ENCODE peak calls at places on chromosomes 16 and 17, in eight cellular contexts. D is uterus, I is tibial artery, V is cardiac muscle cell, F is mammary epithelial cell, M is spleen, L is RWPE2, K is fibroblast of mammary gland. A is an unnamed sample.

GRCh38 chr17:38510424-38511125 is 82.3 kb downstream of the ARHGAP23 start:
- DNase-seq in K (no peak), L (no peak), I (no peak), V (peak; percentile 50), D (no peak), M (no peak), F (no peak), A (peak; percentile 42)

GRCh38 chr16:54446639-54447038 is 160.1 kb upstream of the IRX3 start:
- DNase-seq in V (peak; percentile 87), D (no peak), M (no peak), L (no peak), K (peak; percentile 95), I (peak; percentile 85), F (peak; percentile 77), A (peak; percentile 87)

GRCh38 chr17:44546711-44547606 is 10.3 kb upstream of the FZD2 start:
- DNase-seq in K (peak; percentile 61), V (peak; percentile 57), M (no peak), F (peak; percentile 47), L (no peak), I (no peak), D (no peak), A (peak; percentile 66)

GRCh38 chr17:18093616-18094408 is 6.1 kb downstream of the DRG2 start:
- DNase-seq in M (no peak), L (no peak), K (peak; percentile 85), D (no peak), I (no peak), V (peak; percentile 87), F (peak; percentile 56), A (peak; percentile 82)

GRCh38 chr16:82011199-82011641 is at the start of gene SDR42E1:
- DNase-seq in K (no peak), V (no peak), F (peak; percentile 76), I (no peak), M (peak; percentile 88), L (peak; percentile 85), D (peak; percentile 26), A (no peak)

GRCh38 chr17:17467720-17468119 is 9.1 kb upstream of the MED9 start:
- DNase-seq in K (peak; percentile 56), L (no peak), V (no peak), F (no peak), D (no peak), I (no peak), M (no peak), A (peak; percentile 7)

GRCh38 chr17:65553646-65554567 is 7.5 kb downstream of the AXIN2 start:
- DNase-seq in D (no peak), I (no peak), V (peak; percentile 32), L (no peak), K (peak; percentile 59), F (no peak), M (no peak), A (no peak)

GRCh38 chr17:65742433-65743312 is 181.2 kb upstream of the AXIN2 start:
- DNase-seq in F (peak; percentile 71), L (no peak), D (no peak), M (no peak), I (no peak), K (peak; percentile 88), V (peak; percentile 62), A (peak; percentile 75)

GRCh38 chr16:80356365-80356764 is 184.4 kb upstream of the DYNLRB2 start:
- DNase-seq in V (no peak), F (no peak), K (no peak), M (no peak), L (no peak), D (no peak), I (no peak), A (no peak)

GRCh38 chr16:56617212-56618085 is 8.1 kb upstream of the MT1E start:
- DNase-seq in F (peak; percentile 54), M (peak; percentile 85), I (peak; percentile 94), D (peak; percentile 75), V (peak; percentile 82), K (peak; percentile 79), L (no peak), A (peak; percentile 78)

GRCh38 chr17:37430051-37430591 is 23.4 kb downstream of the TADA2A start:
- DNase-seq in L (no peak), F (peak; percentile 88), I (no peak), D (no peak), K (peak; percentile 83), V (peak; percentile 27), M (no peak), A (peak; percentile 85)

GRCh38 chr17:44097110-44097810 is 26.2 kb downstream of the HDAC5 start:
- DNase-seq in V (peak; percentile 54), I (no peak), L (no peak), D (no peak), K (peak; percentile 85), F (no peak), M (no peak), A (peak; percentile 45)

GRCh38 chr17:61402073-61402541 is 2.5 kb downstream of the TBX2 start:
- DNase-seq in K (no peak), I (no peak), D (no peak), M (no peak), F (no peak), L (no peak), V (no peak), A (peak; percentile 24)

GRCh38 chr17:34634551-34635160 is 55.3 kb downstream of the TMEM132E start:
- DNase-seq in M (no peak), V (no peak), D (no peak), L (no peak), I (no peak), K (no peak), F (no peak), A (no peak)

GRCh38 chr17:64309021-64309420 is 46.0 kb upstream of the TEX2 start:
- DNase-seq in I (no peak), D (no peak), L (no peak), M (no peak), F (no peak), V (no peak), K (no peak), A (no peak)

GRCh38 chr17:64304512-64304911 is 41.5 kb upstream of the TEX2 start:
- DNase-seq in M (no peak), L (no peak), K (no peak), D (no peak), F (no peak), V (no peak), I (no peak), A (no peak)

GRCh38 chr17:64309710-64310109 is 46.6 kb upstream of the TEX2 start:
- DNase-seq in I (no peak), F (no peak), V (no peak), M (no peak), D (no peak), L (no peak), K (no peak), A (no peak)

DNA sequence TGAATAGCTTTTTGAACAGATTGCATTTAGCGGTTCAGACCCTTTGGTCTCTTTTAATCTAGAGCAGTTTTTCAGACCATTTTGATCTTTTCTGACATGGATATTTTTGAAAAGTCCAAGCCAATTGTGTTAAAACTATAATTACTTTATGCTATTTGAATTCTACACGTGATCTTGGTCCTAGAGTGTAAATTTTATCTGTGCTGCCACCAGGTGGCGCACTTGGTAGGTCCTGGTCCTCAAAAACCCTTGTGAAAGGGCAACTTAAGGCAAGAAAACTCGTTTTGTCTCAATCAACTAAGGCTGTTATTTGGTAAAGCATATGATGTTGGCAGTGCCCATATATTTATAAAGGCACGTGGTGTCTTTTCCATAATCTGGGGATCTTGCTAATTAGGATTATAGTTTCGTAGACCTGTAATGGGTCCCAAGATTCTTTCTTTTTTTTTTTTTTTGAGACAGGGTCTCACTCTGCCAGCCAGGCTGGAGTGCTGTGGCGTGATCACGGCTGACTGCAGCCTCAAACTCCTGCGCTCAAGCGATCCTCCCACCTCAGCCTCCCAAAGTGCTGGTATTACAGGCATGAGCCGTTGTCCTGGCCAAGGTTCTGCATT is 43.9 kb upstream of the TEX2 start:
- DNase-seq in L (no peak), M (peak; percentile 86), I (peak; percentile 76), V (peak; percentile 88), K (peak; percentile 76), D (peak; percentile 58), F (peak; percentile 33), A (peak; percentile 85)
- TF ChIP-seq CTCF in L (peak; percentile 93), M (peak; percentile 73), I (peak; percentile 66), V (peak; percentile 73), K (peak; percentile 82), D (peak; percentile 87), F (peak; percentile 84), A (peak; percentile 66)

DNA sequence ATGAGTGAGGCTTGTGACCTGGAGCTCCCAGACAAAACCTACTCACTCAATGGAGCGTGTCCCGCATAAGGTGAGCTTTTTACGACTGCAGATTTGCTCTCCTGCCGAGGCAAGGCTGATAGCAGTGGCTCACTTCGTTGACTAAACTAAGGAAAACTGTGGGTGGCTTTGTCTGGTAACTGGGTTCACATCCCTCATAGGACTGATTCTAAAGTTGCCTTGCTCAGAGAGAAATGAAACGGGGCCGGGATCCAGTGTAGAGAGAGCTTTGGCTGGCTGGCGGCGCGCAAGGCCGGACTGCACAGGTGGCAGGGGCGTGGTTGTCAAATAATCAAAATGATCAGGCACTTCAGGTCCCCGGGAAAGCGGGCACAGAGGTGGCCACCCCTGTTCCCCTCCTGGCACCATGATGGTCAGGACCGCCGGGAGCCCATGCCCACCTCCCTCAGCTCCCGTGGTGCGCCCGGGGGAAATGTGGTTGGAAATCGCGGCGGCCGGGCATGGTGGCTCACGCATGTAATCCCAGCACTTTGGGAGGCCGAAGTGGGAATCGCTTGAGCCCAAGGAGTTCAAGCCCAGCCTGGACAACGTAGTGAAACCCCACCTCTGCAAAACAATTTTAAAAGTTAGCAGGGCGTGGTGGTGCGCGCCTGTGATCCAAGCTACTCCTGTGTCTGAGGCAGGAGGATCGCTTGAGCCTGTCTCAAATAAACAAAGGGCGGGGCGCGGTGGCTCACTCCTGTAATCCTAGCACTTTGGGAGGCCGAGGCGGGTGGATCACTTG is 26.6 kb upstream of the OR1F1 start:
- DNase-seq in F (no peak), K (no peak), M (peak; percentile 72), I (no peak), L (no peak), V (no peak), D (no peak), A (no peak)
- H3K4me3 ChIP-seq in F (no peak overlapping the region), K (no peak overlapping the region), M (no peak overlapping the region), I (no peak overlapping the region), L (peak overlapping the region; percentile 23), V (no peak overlapping the region), D (no peak overlapping the region), A (no peak overlapping the region)

DNA sequence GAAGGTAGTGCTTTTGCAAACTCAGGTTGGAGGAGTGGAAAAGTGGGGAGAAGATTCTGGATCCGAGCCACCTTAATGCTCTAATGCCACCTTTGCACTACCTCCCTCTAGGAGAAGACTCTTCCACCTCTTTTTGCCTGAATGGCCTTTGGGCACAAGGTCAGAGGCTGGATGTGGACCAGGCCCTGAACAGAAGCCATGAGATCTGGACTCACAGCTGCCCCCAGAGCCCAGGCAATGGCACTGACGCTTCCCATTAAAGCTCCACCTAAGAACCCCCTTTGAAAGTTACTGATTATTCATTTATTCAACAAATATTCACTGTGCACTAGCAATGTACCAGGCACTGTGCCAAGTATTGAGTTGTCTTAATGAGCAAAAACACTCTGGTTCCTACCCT is 3.2 kb downstream of the SHBG start:
- DNase-seq in V (no peak), K (no peak), L (no peak), F (no peak), M (no peak), D (no peak), I (no peak), A (no peak)
- TF ChIP-seq CTCF in V (no peak), K (no peak), L (no peak), F (peak; percentile 6), M (no peak), D (no peak), I (no peak), A (no peak)

DNA sequence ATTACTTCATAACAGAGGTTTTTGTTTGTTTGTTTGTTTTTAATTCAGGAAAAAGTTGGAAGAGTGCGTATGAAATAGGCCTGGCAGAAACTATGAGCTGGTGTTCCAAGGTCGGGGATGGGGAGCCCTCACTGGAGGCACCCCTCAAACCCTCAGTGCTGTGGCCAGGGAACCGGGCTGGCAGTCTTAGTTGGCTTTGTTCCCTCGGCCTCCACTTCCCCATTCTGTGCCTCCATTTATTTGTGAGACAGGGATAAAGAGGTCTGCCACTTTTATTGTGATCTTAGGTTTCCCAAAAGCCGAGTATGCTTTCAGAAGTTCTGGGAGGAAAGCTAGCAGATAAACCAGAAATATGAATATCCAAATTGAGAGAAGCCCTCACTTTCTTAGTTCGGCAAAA is 5.7 kb downstream of the DEXI start:
- DNase-seq in I (no peak), V (no peak), F (no peak), D (no peak), M (peak; percentile 66), L (no peak), K (no peak), A (no peak)
- H3K4me3 ChIP-seq in I (peak overlapping the region; percentile 95), V (no peak overlapping the region), F (no peak overlapping the region), D (no peak overlapping the region), M (no peak overlapping the region), L (no peak overlapping the region), K (no peak overlapping the region), A (no peak overlapping the region)